ENCODE peak calls at places on chromosomes 7 and 10, in five cellular contexts. M is osteoblast, Y is heart right ventricle, V is mammary epithelial cell, T is right atrium auricular region. O is an unnamed sample. For H3K27me3, the result is how much of the 10 kb centered on the place peaks cover.

GRCh38 chr10:80684217-80684616 is 146.5 kb downstream of the SH2D4B start:
- DNase-seq in Y (no peak), V (peak), M (no peak), T (no peak), O (no peak)

GRCh38 chr10:786666-787512 is 97.4 kb upstream of the DIP2C start:
- DNase-seq in V (no peak), M (peak), Y (no peak), T (peak), O (no peak)

GRCh38 chr10:59350558-59350957 is 11.8 kb downstream of the FAM13C start:
- DNase-seq in M (no peak), V (no peak), Y (no peak), T (no peak), O (no peak)

GRCh38 chr10:19302117-19302516 is 253.5 kb downstream of the MALRD1 start:
- DNase-seq in Y (no peak), V (peak), M (no peak), T (no peak), O (peak)

GRCh38 chr7:150337659-150338081 is 3.8 kb downstream of the RARRES2 start:
- DNase-seq in V (no peak), Y (no peak), M (peak), T (no peak), O (no peak)

GRCh38 chr10:71296086-71296485 is 23.0 kb upstream of the SLC29A3 start:
- DNase-seq in V (no peak), T (no peak), Y (no peak), M (no peak), O (no peak)

GRCh38 chr7:139118803-139119485 is 9.4 kb upstream of the ZC3HAV1 start:
- DNase-seq in M (no peak), T (no peak), Y (no peak), V (no peak), O (no peak)

GRCh38 chr7:131424219-131424822 is 96.6 kb downstream of the MKLN1 start:
- DNase-seq in T (no peak), V (peak), Y (no peak), M (no peak), O (peak)

GRCh38 chr7:115183431-115184057 is 261.6 kb downstream of the MDFIC start:
- DNase-seq in Y (no peak), M (no peak), T (no peak), V (no peak), O (no peak)

GRCh38 chr10:77186936-77187335 is 450.7 kb downstream of the KCNMA1 start:
- DNase-seq in Y (no peak), V (peak), M (no peak), T (no peak), O (no peak)

GRCh38 chr7:1713502-1714484 is 43.7 kb downstream of the ELFN1 start:
- DNase-seq in T (no peak), V (no peak), Y (peak), M (peak), O (no peak)

GRCh38 chr10:68156373-68157185 is 47.3 kb downstream of the MYPN start:
- DNase-seq in V (peak), T (no peak), Y (no peak), M (no peak), O (peak)

GRCh38 chr7:149872419-149873073 is 1.2 kb upstream of the ATP6V0E2 start:
- DNase-seq in Y (peak), V (peak), T (peak), M (peak), O (peak)

GRCh38 chr7:67438913-67439312 is 442.3 kb downstream of the TYW1 start:
- DNase-seq in M (no peak), T (no peak), Y (no peak), V (no peak), O (no peak)

GRCh38 chr7:33142585-33142984 is 13.2 kb downstream of the BBS9 start:
- DNase-seq in T (no peak), M (no peak), Y (no peak), V (no peak), O (no peak)

GRCh38 chr10:71868192-71868697 is 17.2 kb upstream of the PSAP start:
- DNase-seq in M (peak), T (peak), V (peak), Y (no peak), O (peak)

GRCh38 chr10:78471326-78471722 is 437.7 kb downstream of the RPS24 start:
- DNase-seq in T (no peak), Y (no peak), V (no peak), M (no peak), O (no peak)

GRCh38 chr7:18976715-18977466 is 140.5 kb downstream of the TWIST1 start:
- DNase-seq in T (no peak), Y (no peak), V (no peak), M (peak), O (no peak)

GRCh38 chr7:51430480-51431086 is 114.0 kb upstream of the COBL start:
- DNase-seq in Y (no peak), T (no peak), V (peak), M (peak), O (peak)

GRCh38 chr10:132748545-132749427 is 37.2 kb downstream of the NKX6-2 start:
- DNase-seq in Y (no peak), V (no peak), M (no peak), T (no peak), O (no peak)

GRCh38 chr10:132750936-132751335 is 35.0 kb downstream of the NKX6-2 start:
- DNase-seq in V (no peak), M (no peak), T (no peak), Y (no peak), O (no peak)

GRCh38 chr10:132746801-132747625 is 38.9 kb downstream of the NKX6-2 start:
- DNase-seq in M (no peak), V (no peak), T (no peak), Y (no peak), O (no peak)

GRCh38 chr10:132748135-132748534 is 37.8 kb downstream of the NKX6-2 start:
- DNase-seq in Y (no peak), V (no peak), M (no peak), T (no peak), O (no peak)

GRCh38 chr10:132749428-132749780 is 36.5 kb downstream of the NKX6-2 start:
- DNase-seq in V (no peak), Y (no peak), T (no peak), M (no peak), O (no peak)
- H3K27me3 ChIP-seq in V (under half), Y (under half), T (under half), M (under half), O (under half)

DNA sequence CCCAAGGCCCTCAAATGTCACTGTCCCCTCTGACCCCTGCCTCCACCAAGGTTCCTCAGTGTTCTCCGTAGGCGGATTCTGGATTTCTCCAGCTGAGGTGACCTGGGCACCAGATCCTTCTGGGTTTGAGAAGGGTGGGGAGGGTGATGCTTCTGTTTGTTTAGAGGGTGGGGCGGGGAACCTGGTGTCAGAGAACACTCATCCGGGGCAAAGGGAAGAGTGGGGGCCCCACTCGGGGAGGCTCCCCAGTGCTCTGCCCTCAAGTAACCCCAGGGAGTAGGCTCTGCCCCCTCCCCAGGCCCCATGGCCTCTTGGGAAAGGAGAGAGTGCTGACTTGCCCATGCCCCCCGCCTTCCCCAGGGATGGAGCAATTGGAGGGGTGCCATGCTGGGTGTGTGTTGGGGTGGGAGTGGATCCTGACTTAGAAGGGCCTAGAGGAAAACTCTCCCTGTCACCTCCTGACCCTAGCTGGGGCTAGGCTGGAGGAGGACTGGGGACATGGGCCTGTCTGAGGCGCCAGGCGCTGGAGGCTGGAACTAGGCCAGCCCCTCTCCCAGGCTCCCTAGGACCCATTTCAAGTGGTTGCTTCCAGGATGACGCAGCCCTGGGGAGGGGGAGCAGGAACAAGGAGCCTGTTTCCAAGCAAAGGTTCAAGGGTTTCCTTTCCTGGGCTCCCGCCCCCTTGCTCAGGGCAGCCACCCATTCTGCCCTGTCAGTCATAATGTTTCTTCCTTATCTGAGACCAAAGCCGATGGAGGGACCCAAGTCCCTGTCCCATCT is 27.9 kb downstream of the KAZALD1 start:
- DNase-seq in Y (no peak), T (no peak), V (no peak), M (no peak), O (no peak)
- H3K27me3 ChIP-seq in Y (half or more), T (under half), V (under half), M (under half), O (under half)

GRCh38 chr7:98624846-98625420 is 7.8 kb downstream of the NPTX2 start:
- DNase-seq in T (no peak), Y (no peak), V (no peak), M (peak), O (no peak)

GRCh38 chr7:98628916-98629525 is 11.9 kb downstream of the NPTX2 start:
- DNase-seq in T (no peak), V (no peak), M (peak), Y (no peak), O (no peak)

GRCh38 chr7:98627062-98627790 is 10.1 kb downstream of the NPTX2 start:
- DNase-seq in Y (no peak), T (no peak), M (peak), V (no peak), O (no peak)

GRCh38 chr7:98628418-98628817 is 11.3 kb downstream of the NPTX2 start:
- DNase-seq in Y (no peak), M (no peak), V (no peak), T (no peak), O (no peak)

GRCh38 chr7:98626393-98627061 is 9.4 kb downstream of the NPTX2 start:
- DNase-seq in Y (no peak), V (no peak), M (peak), T (no peak), O (no peak)
- H3K27me3 ChIP-seq in Y (under half), V (under half), M (under half), T (under half), O (under half)

GRCh38 chr10:69655868-69656555 is 26.0 kb downstream of the FAM241B start:
- DNase-seq in M (peak), V (no peak), Y (no peak), T (no peak), O (no peak)

GRCh38 chr10:69656719-69657269 is 26.7 kb downstream of the FAM241B start:
- DNase-seq in Y (no peak), V (no peak), T (no peak), M (peak), O (no peak)

GRCh38 chr10:69657417-69657816 is 27.4 kb downstream of the FAM241B start:
- DNase-seq in M (no peak), V (peak), Y (no peak), T (no peak), O (no peak)

GRCh38 chr10:69659286-69660027 is 29.4 kb downstream of the FAM241B start:
- DNase-seq in M (peak), Y (no peak), T (no peak), V (no peak), O (no peak)

DNA sequence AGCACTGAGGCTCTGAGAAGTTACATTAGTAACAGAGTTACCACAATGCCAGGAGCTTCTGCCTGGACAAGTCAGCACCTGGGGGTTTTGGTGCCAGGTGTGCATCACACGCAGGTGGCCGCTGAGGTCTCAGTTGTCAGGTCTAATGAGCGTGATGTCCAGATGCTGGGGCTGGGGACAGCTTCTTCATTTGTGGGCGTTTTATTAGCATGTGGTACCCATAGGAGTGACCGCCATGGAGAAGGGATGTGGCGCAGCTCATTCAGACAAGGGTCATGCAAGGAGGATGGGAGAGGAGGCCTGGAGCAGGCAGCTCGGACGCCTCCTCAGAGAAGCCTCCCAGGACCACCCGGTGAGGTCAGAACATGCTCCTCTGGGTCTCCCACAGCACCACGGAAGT is 27.8 kb downstream of the FAM241B start:
- DNase-seq in T (no peak), Y (no peak), M (peak), V (no peak), O (no peak)
- H3K27me3 ChIP-seq in T (under half), Y (under half), M (half or more), V (under half), O (under half)

GRCh38 chr7:155509725-155510551 is 36.4 kb downstream of the CNPY1 start:
- DNase-seq in V (no peak), M (no peak), T (no peak), Y (no peak), O (no peak)
- H3K27me3 ChIP-seq in V (under half), M (half or more), T (under half), Y (half or more), O (half or more)

O was measured in Panc1.